ENCODE peak calls at places on chromosomes 7 and 10, in five cellular contexts. Z, G, O, E and F are unnamed samples.
A peak's percentile ranks its signal among the peaks of the same experiment; 100 is the strongest.

GRCh38 chr7:117972606-117973005 is 99.4 kb upstream of the CTTNBP2 start:
- DNase-seq in O (no peak), G (no peak), Z (no peak), E (no peak), F (no peak)

GRCh38 chr10:74593470-74593869 is 232.9 kb upstream of the KAT6B start:
- DNase-seq in G (no peak), E (peak; percentile 71), O (no peak), Z (no peak), F (no peak)

GRCh38 chr10:70962686-70963085 is 74.3 kb upstream of the PCBD1 start:
- DNase-seq in E (no peak), Z (no peak), G (no peak), O (no peak), F (no peak)

GRCh38 chr7:27808626-27809025 is 68.7 kb downstream of the TAX1BP1 start:
- DNase-seq in O (no peak), G (no peak), E (peak; percentile 40), Z (peak; percentile 7), F (no peak)

GRCh38 chr7:88346357-88346756 is 39.7 kb upstream of the STEAP4 start:
- DNase-seq in E (peak; percentile 17), G (no peak), Z (no peak), O (no peak), F (no peak)

GRCh38 chr7:155169081-155169480 is 99.0 kb downstream of the HTR5A start:
- DNase-seq in E (peak; percentile 16), Z (no peak), G (no peak), O (no peak), F (no peak)

GRCh38 chr7:40221836-40222235 is 87.0 kb downstream of the SUGCT start:
- DNase-seq in O (no peak), Z (no peak), G (no peak), E (peak; percentile 70), F (no peak)

GRCh38 chr10:132257271-132257670 is 50.5 kb downstream of the STK32C start:
- DNase-seq in G (no peak), E (no peak), Z (no peak), O (no peak), F (peak; percentile 54)

GRCh38 chr10:31081937-31082635 is 50.4 kb upstream of the ZNF438 start:
- DNase-seq in Z (no peak), G (no peak), E (no peak), O (no peak), F (no peak)

GRCh38 chr7:104972510-104972909 is 41.5 kb upstream of the KMT2E start:
- DNase-seq in E (peak; percentile 33), Z (no peak), G (no peak), O (no peak), F (no peak)

GRCh38 chr7:26167293-26167934 is 15.4 kb downstream of the NFE2L3 start:
- DNase-seq in O (no peak), E (peak; percentile 48), G (no peak), Z (no peak), F (peak; percentile 33)

GRCh38 chr7:40133561-40134427 is 628 bp downstream of the MPLKIP start:
- DNase-seq in G (no peak), Z (no peak), O (no peak), E (peak; percentile 15), F (no peak)

GRCh38 chr7:2175514-2175913 is 57.2 kb downstream of the MAD1L1 start:
- DNase-seq in E (peak; percentile 77), G (no peak), O (no peak), Z (peak; percentile 39), F (no peak)

GRCh38 chr10:88389456-88389855 is 193.7 kb downstream of the RNLS start:
- DNase-seq in G (no peak), E (peak; percentile 61), Z (peak; percentile 49), O (no peak), F (no peak)

GRCh38 chr10:33899578-33900531 is 565.4 kb upstream of the NRP1 start:
- DNase-seq in G (no peak), E (peak; percentile 89), Z (no peak), O (no peak), F (no peak)

GRCh38 chr10:91551856-91552255 is 81.0 kb downstream of the PPP1R3C start:
- DNase-seq in Z (peak; percentile 84), E (peak; percentile 50), O (no peak), G (no peak), F (no peak)

GRCh38 chr7:83524286-83525075 is 124.5 kb downstream of the SEMA3E start:
- DNase-seq in O (no peak), G (no peak), Z (no peak), E (peak; percentile 38), F (no peak)

GRCh38 chr7:157337316-157338149 is 729 bp downstream of the DNAJB6 start:
- DNase-seq in Z (peak; percentile 82), E (peak; percentile 78), G (peak; percentile 27), O (peak; percentile 80), F (peak; percentile 59)

GRCh38 chr7:132251327-132251659 is 325.0 kb downstream of the PLXNA4 start:
- DNase-seq in G (no peak), Z (no peak), O (peak; percentile 85), E (peak; percentile 27), F (no peak)

GRCh38 chr7:2520131-2520807 is 695 bp downstream of the LFNG start:
- DNase-seq in G (no peak), O (no peak), Z (peak; percentile 23), E (peak; percentile 38), F (no peak)

GRCh38 chr7:362416-363096 is 72.6 kb downstream of the FOXL3 start:
- DNase-seq in E (peak; percentile 14), G (no peak), Z (no peak), O (peak; percentile 49), F (no peak)

GRCh38 chr10:132866601-132867381 is 75.6 kb downstream of the CFAP46 start:
- DNase-seq in Z (no peak), G (no peak), O (peak; percentile 46), E (no peak), F (no peak)

GRCh38 chr7:3217166-3217565 is 83.9 kb upstream of the SDK1 start:
- DNase-seq in E (no peak), O (no peak), G (no peak), Z (peak; percentile 36), F (no peak)

GRCh38 chr7:28808786-28809533 is 149.2 kb downstream of the TRIL start:
- DNase-seq in O (peak; percentile 59), E (peak; percentile 47), G (no peak), Z (no peak), F (no peak)
- TF ChIP-seq CTCF in O (no peak), E (no peak), G (no peak), Z (no peak), F (no peak)

GRCh38 chr10:58414270-58415041 is 29.2 kb downstream of the TFAM start:
- DNase-seq in G (no peak), E (peak; percentile 70), O (no peak), Z (peak; percentile 59), F (no peak)
- TF ChIP-seq CTCF in G (no peak), E (peak; percentile 48), O (peak; percentile 32), Z (peak; percentile 57), F (no peak)

DNA sequence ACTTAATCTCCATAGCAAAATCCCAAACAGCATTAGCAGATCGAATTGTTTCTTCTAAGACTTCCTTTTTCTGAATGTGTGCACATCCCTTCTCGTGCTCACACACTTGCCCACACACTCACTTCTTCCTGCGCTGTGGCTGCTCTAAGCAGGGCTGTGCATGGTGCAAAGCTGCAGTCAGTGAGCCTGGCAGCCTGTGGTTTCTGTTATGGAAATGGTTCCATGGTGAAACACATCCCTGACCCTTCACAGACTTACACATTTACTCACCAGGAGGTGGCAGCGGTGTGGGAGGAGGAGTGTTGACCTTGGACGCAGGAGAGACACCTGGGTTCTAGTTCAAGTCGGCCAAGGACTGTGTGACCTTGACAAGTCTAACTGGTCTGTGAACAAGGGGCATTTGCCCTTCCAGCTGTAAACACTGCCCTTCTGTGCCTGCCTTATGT is 24.9 kb downstream of the MTURN start:
- DNase-seq in E (peak; percentile 46), O (no peak), Z (peak; percentile 46), G (no peak), F (no peak)
- TF ChIP-seq CTCF in E (peak; percentile 27), O (no peak), Z (peak; percentile 29), G (no peak), F (no peak)

GRCh38 chr10:93812664-93813338 is 55.1 kb downstream of the LGI1 start:
- DNase-seq in E (no peak), O (no peak), G (no peak), Z (no peak), F (no peak)

GRCh38 chr10:93816123-93816747 is 58.5 kb downstream of the LGI1 start:
- DNase-seq in Z (peak; percentile 78), O (peak; percentile 66), G (no peak), E (peak; percentile 70), F (no peak)

GRCh38 chr10:93815304-93816091 is 57.8 kb downstream of the LGI1 start:
- DNase-seq in O (no peak), E (no peak), G (no peak), Z (peak; percentile 53), F (no peak)

GRCh38 chr10:93818086-93818485 is 60.4 kb downstream of the LGI1 start:
- DNase-seq in O (no peak), Z (no peak), E (no peak), G (no peak), F (no peak)

GRCh38 chr10:93813507-93814465 is 56.0 kb downstream of the LGI1 start:
- DNase-seq in Z (peak; percentile 58), O (peak; percentile 68), G (peak; percentile 12), E (peak; percentile 47), F (no peak)
- TF ChIP-seq CTCF in Z (peak; percentile 68), O (peak; percentile 55), G (peak; percentile 41), E (peak; percentile 69), F (no peak)

DNA sequence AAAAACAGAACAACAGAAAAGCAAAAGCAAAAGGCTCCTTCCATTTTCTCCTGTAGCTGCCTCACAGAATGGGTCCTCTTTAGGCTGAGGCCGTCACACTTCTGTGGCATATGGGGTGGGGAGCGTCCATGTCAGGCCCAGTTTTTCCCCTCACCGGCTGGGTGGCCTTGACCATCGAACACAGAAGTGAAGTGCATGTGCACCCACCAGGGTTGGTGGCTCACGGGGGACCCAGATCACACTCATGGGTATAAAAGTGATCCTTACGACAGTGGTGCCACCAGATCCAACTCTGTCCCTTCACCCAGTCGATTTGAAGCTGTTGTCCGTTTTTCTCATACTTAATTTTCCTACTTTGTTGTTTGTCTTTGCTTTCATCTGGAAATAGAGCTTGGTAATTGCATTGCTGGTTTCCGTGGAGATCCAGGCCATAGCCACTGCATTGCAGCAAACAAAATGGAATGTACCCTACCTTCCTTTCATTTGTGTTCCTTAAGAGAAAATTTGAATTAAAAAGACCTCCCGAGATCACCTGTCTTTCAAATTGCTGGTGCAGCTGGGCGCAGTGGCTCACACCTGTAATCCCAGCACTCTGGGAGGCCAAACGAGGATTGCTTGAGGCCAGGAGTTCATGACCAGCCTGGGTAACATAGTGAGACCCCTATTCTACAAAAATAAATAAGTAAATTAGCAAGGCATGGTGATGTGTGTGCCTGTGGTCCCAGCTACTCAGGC is 10.9 kb upstream of the GJD4 start:
- DNase-seq in Z (no peak), G (no peak), O (no peak), E (no peak), F (no peak)
- TF ChIP-seq CTCF in Z (no peak), G (no peak), O (no peak), E (no peak), F (no peak)